ENCODE peak calls at places on chromosomes 5 and 9, in five cellular contexts. W is NAMALWA; X is left ventricle myocardium inferior; C is nucleus accumbens; P is stimulated activated CD4-positive, alpha-beta T cell treated with anti-CD3 and anti-CD28 coated beads, Interleukin-1b, Interleukin-23, amount 100 ng/mL, for 24 hours. U is an unnamed sample.

GRCh38 chr5:141485305-141486055 is 650 bp downstream of the PCDHGC4 start:
- DNase-seq in W (no peak), X (no peak), P (no peak), C (no peak), U (no peak)

GRCh38 chr9:19404278-19405075 is 4.3 kb upstream of the ACER2 start:
- DNase-seq in P (no peak), C (no peak), W (no peak), X (no peak), U (no peak)

GRCh38 chr5:74017786-74018211 is 391.8 kb downstream of the ARHGEF28 start:
- DNase-seq in P (no peak), W (no peak), X (no peak), C (no peak), U (no peak)

GRCh38 chr5:128228506-128228905 is 144.9 kb downstream of the SLC12A2 start:
- DNase-seq in P (no peak), C (no peak), W (no peak), X (no peak), U (no peak)

GRCh38 chr5:32030226-32030625 is 143.9 kb downstream of the GOLPH3 start:
- DNase-seq in X (no peak), W (no peak), P (no peak), C (no peak), U (no peak)

GRCh38 chr9:128912270-128912853 is 8.4 kb upstream of the PHYHD1 start:
- DNase-seq in W (no peak), C (no peak), P (no peak), X (no peak), U (no peak)

GRCh38 chr9:120306561-120306960 is 273.4 kb downstream of the CDK5RAP2 start:
- DNase-seq in C (no peak), W (no peak), X (no peak), P (no peak), U (no peak)

GRCh38 chr5:79261907-79262306 is 26.0 kb downstream of the JMY start:
- DNase-seq in P (no peak), C (no peak), X (no peak), W (no peak), U (no peak)

GRCh38 chr9:114390952-114391351 is 3.2 kb upstream of the AKNA start:
- DNase-seq in C (no peak), P (no peak), W (peak), X (no peak), U (no peak)